ENCODE peak calls at places on chromosomes 16 and 17, in six cellular contexts. Z is Caco-2, F is ovary, C is fibroblast of lung, S is AG09309, N is AG10803. M is an unnamed sample.

GRCh38 chr16:3235856-3236669 is 1.1 kb upstream of the ZNF200 start:
- DNase-seq in N (no peak), Z (peak), C (no peak), S (no peak), F (peak), M (no peak)

GRCh38 chr17:74295625-74296547 is 21.9 kb downstream of the DNAI2 start:
- DNase-seq in F (no peak), Z (no peak), C (peak), N (no peak), S (no peak), M (no peak)

GRCh38 chr17:17183744-17184143 is 22.4 kb downstream of the PLD6 start:
- DNase-seq in N (no peak), F (no peak), C (no peak), S (no peak), Z (no peak), M (no peak)

GRCh38 chr16:28136751-28137434 is 73.4 kb upstream of the GSG1L start:
- DNase-seq in F (no peak), Z (no peak), C (no peak), S (no peak), N (no peak), M (peak)

GRCh38 chr16:25707553-25707952 is 15.8 kb downstream of the HS3ST4 start:
- DNase-seq in F (no peak), N (no peak), C (no peak), Z (no peak), S (no peak), M (no peak)

GRCh38 chr17:7241783-7242716 is at the start of gene GABARAP:
- DNase-seq in Z (peak), C (peak), N (peak), F (peak), S (peak), M (peak)

GRCh38 chr17:9138161-9138717 is 116.9 kb downstream of the NTN1 start:
- DNase-seq in F (no peak), N (peak), Z (no peak), C (no peak), S (no peak), M (no peak)

GRCh38 chr16:49510676-49511305 is 137.2 kb downstream of the C16orf78 start:
- DNase-seq in S (no peak), Z (no peak), F (no peak), C (no peak), N (no peak), M (no peak)

GRCh38 chr17:9343513-9343912 is 232.1 kb downstream of the STX8 start:
- DNase-seq in N (no peak), S (no peak), C (no peak), F (no peak), Z (no peak), M (peak)

GRCh38 chr16:2450535-2450934 is 9.4 kb upstream of the TEDC2 start:
- DNase-seq in S (no peak), N (no peak), C (no peak), F (no peak), Z (no peak), M (no peak)

GRCh38 chr17:3569534-3570137 is 12.0 kb upstream of the TRPV3 start:
- DNase-seq in Z (no peak), N (no peak), F (no peak), S (no peak), C (no peak), M (no peak)

GRCh38 chr16:71900336-71900735 is 5.0 kb downstream of the IST1 start:
- DNase-seq in N (no peak), S (no peak), Z (no peak), C (peak), F (no peak), M (peak)

GRCh38 chr16:72937360-72937759 is 110.6 kb downstream of the ZFHX3 start:
- DNase-seq in F (no peak), S (no peak), N (no peak), C (no peak), Z (no peak), M (no peak)

GRCh38 chr17:30550512-30551273 is 73.5 kb downstream of the GOSR1 start:
- DNase-seq in C (peak), Z (no peak), F (peak), S (no peak), N (peak), M (peak)

GRCh38 chr16:12067714-12068401 is 91.3 kb downstream of the SNX29 start:
- DNase-seq in N (peak), F (peak), C (peak), Z (peak), S (peak), M (peak)

GRCh38 chr17:57071991-57072944 is 12.8 kb upstream of the AKAP1 start:
- DNase-seq in F (no peak), N (no peak), S (no peak), Z (no peak), C (no peak), M (no peak)

GRCh38 chr16:11232852-11233726 is 22.9 kb downstream of the SOCS1 start:
- DNase-seq in F (no peak), N (no peak), S (no peak), C (no peak), Z (no peak), M (no peak)

GRCh38 chr17:28715217-28715616 is 2.5 kb downstream of the RAB34 start:
- DNase-seq in N (no peak), S (no peak), Z (no peak), F (no peak), C (no peak), M (no peak)

GRCh38 chr17:12765544-12765943 is 23.8 kb upstream of the ARHGAP44 start:
- DNase-seq in S (peak), N (peak), C (peak), F (no peak), Z (no peak), M (peak)

GRCh38 chr17:47324224-47325020 is 667 bp downstream of the EFCAB13 start:
- DNase-seq in S (no peak), N (peak), Z (peak), F (peak), C (peak), M (peak)

GRCh38 chr17:1745513-1746020 is 2.9 kb downstream of the SERPINF2 start:
- DNase-seq in S (no peak), F (peak), N (no peak), Z (no peak), C (no peak), M (no peak)

GRCh38 chr17:39737761-39738567 is at the start of gene GRB7:
- DNase-seq in F (no peak), N (no peak), S (no peak), C (no peak), Z (peak), M (no peak)

GRCh38 chr17:66549312-66549705 is 246.9 kb downstream of the PRKCA start:
- DNase-seq in N (peak), C (peak), F (no peak), S (peak), Z (no peak), M (peak)

GRCh38 chr17:79818026-79818758 is 21.0 kb downstream of the CBX4 start:
- DNase-seq in N (no peak), F (no peak), Z (no peak), S (no peak), C (no peak), M (no peak)

GRCh38 chr17:4796550-4796915 is 569 bp downstream of the PSMB6 start:
- DNase-seq in C (peak), N (peak), Z (peak), F (no peak), S (no peak), M (peak)

GRCh38 chr17:78844301-78845005 is 3.8 kb upstream of the USP36 start:
- DNase-seq in F (no peak), C (peak), S (no peak), N (peak), Z (no peak), M (peak)

GRCh38 chr17:5816491-5816890 is 232.2 kb upstream of the NLRP1 start:
- DNase-seq in S (no peak), F (no peak), N (no peak), Z (no peak), C (no peak), M (no peak)

GRCh38 chr17:31649302-31649701 is 209.7 kb downstream of the COPRS start:
- DNase-seq in Z (no peak), F (no peak), S (no peak), N (no peak), C (no peak), M (no peak)
- H3K4me3 ChIP-seq in Z (no peak), F (no peak), S (no peak), N (no peak), C (no peak), M (no peak)

DNA sequence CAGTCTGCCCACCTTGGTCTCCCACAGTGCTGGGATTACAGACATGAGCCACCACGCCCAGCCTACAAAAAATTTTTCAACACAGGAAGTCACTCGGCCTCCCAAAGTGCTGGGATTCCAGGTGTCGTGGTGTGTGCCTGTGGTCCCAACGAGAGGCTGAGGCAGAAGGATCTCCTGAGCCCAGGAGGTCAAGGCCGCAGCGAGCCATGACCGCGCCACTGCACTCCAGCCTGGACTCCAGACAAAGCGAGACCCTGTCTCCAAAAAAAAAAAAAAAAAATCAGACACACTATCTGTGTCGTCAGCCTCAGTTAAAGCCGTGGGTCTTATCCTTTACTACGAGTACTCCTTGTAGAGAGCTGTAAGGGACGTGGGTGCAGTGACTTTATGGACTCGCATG is 15.8 kb downstream of the USP22 start:
- DNase-seq in Z (no peak), N (no peak), C (no peak), S (no peak), F (no peak), M (no peak)
- TF ChIP-seq CTCF in Z (no peak), N (no peak), C (no peak), S (no peak), F (no peak), M (no peak)

DNA sequence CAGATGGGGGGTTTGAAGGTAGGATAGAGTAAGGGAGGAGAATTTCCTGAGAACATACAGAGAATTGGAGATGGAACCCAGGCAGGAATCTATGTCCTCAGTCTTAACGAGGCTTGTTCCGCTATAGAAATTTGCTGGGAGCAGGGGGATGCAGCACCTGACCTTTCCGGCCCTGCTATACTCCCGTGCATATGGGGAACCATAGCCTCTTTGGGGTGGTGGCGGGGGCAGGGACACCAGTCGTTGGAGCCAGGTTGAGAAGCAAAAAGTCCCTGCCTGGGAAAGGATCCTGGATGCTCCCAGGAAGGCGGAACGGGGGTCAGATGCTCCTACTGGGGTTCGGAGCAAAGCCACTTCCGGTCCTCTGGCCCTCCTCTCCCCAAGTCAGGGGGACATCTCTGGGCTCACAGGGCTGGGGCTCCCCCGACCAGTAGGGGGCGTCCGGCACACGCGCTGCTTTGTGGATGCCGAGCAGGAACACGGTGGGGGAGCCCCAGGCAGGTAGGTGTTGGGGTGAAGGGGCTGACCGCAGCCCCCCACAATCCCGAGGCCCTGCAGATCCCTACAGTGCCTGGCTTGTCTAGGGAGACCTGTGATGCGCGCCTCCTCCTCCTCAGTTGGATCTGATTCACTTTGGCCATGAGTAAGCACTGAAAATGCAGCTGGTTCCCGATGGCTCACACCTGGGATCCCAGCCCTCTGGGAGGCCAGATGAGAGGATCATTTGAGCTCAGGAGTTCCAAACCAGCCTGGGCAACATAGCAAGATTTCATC is 15.5 kb upstream of the TFAP4 start:
- DNase-seq in S (no peak), N (peak), F (peak), Z (peak), C (peak), M (peak)
- H3K4me3 ChIP-seq in S (no peak), N (no peak), F (peak), Z (no peak), C (no peak), M (no peak)

GRCh38 chr17:37745801-37746426 is 1.1 kb upstream of the HNF1B start:
- DNase-seq in Z (peak), S (no peak), N (no peak), C (no peak), F (no peak), M (no peak)
- TF ChIP-seq CTCF in Z (no peak), S (no peak), N (no peak), C (no peak), F (no peak), M (no peak)

GRCh38 chr16:58110590-58111330 is 18.4 kb downstream of the CFAP20 start:
- DNase-seq in N (peak), C (peak), S (no peak), Z (no peak), F (no peak), M (no peak)
- H3K4me3 ChIP-seq in N (no peak), C (no peak), S (no peak), Z (no peak), F (no peak), M (no peak)

GRCh38 chr17:20852541-20853370 is 190.1 kb downstream of the USP22 start:
- DNase-seq in N (no peak), Z (peak), S (no peak), C (peak), F (no peak), M (no peak)
- TF ChIP-seq CTCF in N (no peak), Z (no peak), S (no peak), C (no peak), F (no peak), M (no peak)

DNA sequence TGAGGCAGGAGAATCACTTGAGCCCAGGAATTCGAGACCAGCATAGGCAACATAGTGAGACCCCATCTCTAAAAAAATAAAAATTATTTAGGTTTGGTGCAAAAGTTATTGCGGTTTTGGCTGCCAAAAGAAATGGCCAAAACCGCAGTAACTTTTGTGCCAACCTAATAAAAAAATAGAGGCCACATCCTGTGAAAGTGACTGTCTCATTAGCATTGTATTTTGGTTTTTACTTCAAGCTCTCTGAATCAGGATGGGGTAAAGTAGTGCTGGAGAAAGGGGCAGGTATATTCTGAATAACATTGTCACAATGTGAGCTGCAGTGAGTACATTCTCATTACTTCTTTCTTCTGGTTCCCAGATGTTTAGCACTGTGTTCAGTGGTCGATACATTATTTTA is 36.0 kb downstream of the ATP6V0A1 start:
- DNase-seq in N (peak), C (no peak), S (no peak), Z (no peak), F (no peak), M (no peak)
- H3K4me3 ChIP-seq in N (no peak), C (no peak), S (no peak), Z (no peak), F (no peak), M (no peak)

DNA sequence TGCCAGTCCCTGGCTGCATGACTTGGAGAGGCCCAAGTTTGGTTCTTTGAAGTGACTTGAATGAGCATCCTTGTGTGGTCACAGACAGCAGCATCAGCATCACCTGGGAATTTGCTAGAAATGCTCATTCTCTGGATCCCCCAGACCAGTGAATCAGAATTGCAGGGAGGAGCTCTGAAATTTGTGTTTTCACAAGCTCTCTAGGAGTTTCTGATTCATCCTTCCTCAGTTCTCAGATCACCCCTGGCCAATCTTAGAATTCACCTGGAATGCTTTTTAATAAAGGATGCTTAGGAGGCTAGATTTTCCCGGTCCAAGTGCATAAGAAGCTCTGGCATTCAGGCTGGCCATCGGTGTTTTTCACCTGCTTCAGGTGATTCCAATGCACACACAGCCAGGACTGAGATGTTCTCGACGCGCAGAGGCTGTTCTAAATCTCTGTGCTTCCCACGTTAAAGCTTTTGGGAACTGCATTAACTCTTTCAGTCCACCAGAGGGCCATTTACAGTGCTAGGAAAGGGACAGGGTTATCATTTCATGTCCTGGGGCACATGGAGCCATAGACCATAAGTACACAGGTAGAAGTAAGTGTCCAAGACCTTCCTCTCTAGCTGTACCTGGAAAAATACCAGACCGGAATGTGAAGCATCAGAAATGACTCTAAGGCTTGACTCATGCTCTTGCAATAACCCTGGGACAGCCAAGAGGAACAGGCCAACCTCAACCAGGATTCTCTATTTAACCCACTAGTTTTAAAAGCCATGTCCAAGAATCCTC is 85.7 kb upstream of the XYLT1 start:
- DNase-seq in F (no peak), S (no peak), C (peak), Z (peak), N (peak), M (peak)
- TF ChIP-seq CTCF in F (no peak), S (peak), C (peak), Z (peak), N (peak), M (peak)

GRCh38 chr16:6016530-6017184 is 919.1 kb upstream of the EEF2KMT start:
- DNase-seq in N (no peak), Z (peak), F (no peak), S (no peak), C (peak), M (peak)

GRCh38 chr16:6018848-6019489 is 921.4 kb upstream of the EEF2KMT start:
- DNase-seq in C (peak), Z (no peak), S (no peak), N (no peak), F (no peak), M (no peak)

GRCh38 chr16:6020162-6020980 is 922.8 kb upstream of the EEF2KMT start:
- DNase-seq in C (peak), S (no peak), N (no peak), F (no peak), Z (no peak), M (no peak)

GRCh38 chr16:6021544-6021943 is 923.9 kb upstream of the EEF2KMT start:
- DNase-seq in F (no peak), S (no peak), N (no peak), C (no peak), Z (no peak), M (no peak)

GRCh38 chr16:6019490-6019991 is 921.9 kb upstream of the EEF2KMT start:
- DNase-seq in Z (no peak), C (peak), N (no peak), S (no peak), F (no peak), M (no peak)
- H3K4me3 ChIP-seq in Z (no peak), C (no peak), N (no peak), S (no peak), F (no peak), M (no peak)

DNA sequence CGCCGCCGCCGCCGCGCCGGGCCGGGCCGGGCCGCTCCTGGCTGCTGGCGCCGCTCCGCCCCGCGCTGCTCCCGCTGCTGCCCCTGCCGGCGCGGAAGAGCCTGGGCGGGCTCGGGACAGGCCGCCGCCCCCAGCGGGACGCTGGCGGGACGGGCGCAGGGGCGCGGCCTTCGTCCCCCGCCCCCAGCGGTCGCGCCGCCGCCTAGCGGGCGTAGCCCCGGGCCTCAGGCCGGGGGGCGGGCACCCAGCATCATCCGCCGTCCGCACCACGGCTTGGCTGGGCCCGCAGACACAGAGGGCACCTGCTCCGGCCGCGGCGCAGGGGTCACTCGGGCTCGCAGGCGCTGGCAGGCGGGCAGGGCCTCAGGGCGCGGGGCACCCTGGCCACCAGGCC is at the start of gene AMFR:
- DNase-seq in F (peak), S (peak), C (peak), N (peak), Z (peak), M (peak)
- TF ChIP-seq CTCF in F (peak), S (no peak), C (peak), N (no peak), Z (peak), M (no peak)